ENCODE peak calls at places on chromosomes 12 and 14, in five cellular contexts. L is nephron progenitor cell, Z is activated B cell treated with CpG ODN at 0.5 μM for 24 hours, S is heart right ventricle, E is lower leg skin. N is an unnamed sample.
A peak's percentile ranks its signal among the peaks of the same experiment; 100 is the strongest.

GRCh38 chr12:112116232-112117060 is 7.9 kb upstream of the NAA25 start:
- DNase-seq in L (peak; percentile 61), Z (no peak), S (peak; percentile 82), E (peak; percentile 86), N (peak; percentile 26)

GRCh38 chr12:14597480-14597879 is 29.8 kb upstream of the PLBD1 start:
- DNase-seq in L (no peak), Z (no peak), S (no peak), E (no peak), N (no peak)

GRCh38 chr14:76773188-76773885 is 12.1 kb downstream of the VASH1 start:
- DNase-seq in L (no peak), Z (no peak), S (peak; percentile 75), E (peak; percentile 87), N (peak; percentile 57)

GRCh38 chr12:11651377-11651776 is 1.9 kb downstream of the ETV6 start:
- DNase-seq in L (no peak), Z (no peak), S (no peak), E (no peak), N (peak; percentile 13)

GRCh38 chr12:46387697-46388096 is 15.1 kb upstream of the SLC38A2 start:
- DNase-seq in L (no peak), Z (no peak), S (no peak), E (no peak), N (peak; percentile 74)

GRCh38 chr12:130240831-130241590 is 78.7 kb downstream of the FZD10 start:
- DNase-seq in L (no peak), Z (no peak), S (no peak), E (peak; percentile 76), N (no peak)

GRCh38 chr12:1348606-1349005 is 245.8 kb downstream of the FBXL14 start:
- DNase-seq in L (no peak), Z (no peak), S (no peak), E (no peak), N (no peak)

GRCh38 chr12:121530600-121531355 is 50.0 kb downstream of the KDM2B start:
- DNase-seq in L (no peak), Z (peak; percentile 43), S (peak; percentile 83), E (peak; percentile 93), N (peak; percentile 92)

GRCh38 chr14:54758041-54758440 is 144.6 kb downstream of the GCH1 start:
- DNase-seq in L (no peak), Z (no peak), S (no peak), E (no peak), N (no peak)

GRCh38 chr12:94435511-94435927 is 24.1 kb downstream of the CEP83 start:
- DNase-seq in L (no peak), Z (no peak), S (no peak), E (no peak), N (no peak)

GRCh38 chr12:70321182-70321581 is 44.9 kb upstream of the KCNMB4 start:
- DNase-seq in L (no peak), Z (no peak), S (no peak), E (no peak), N (no peak)

GRCh38 chr14:66443158-66443695 is 42.9 kb upstream of the CCDC196 start:
- DNase-seq in L (peak; percentile 10), Z (no peak), S (no peak), E (no peak), N (no peak)

GRCh38 chr14:100048786-100049185 is 16.4 kb upstream of the EVL start:
- DNase-seq in L (no peak), Z (no peak), S (no peak), E (no peak), N (peak; percentile 49)

GRCh38 chr12:12070674-12071661 is at the start of gene BCL2L14:
- DNase-seq in L (no peak), Z (no peak), S (no peak), E (no peak), N (peak; percentile 24)

GRCh38 chr12:1606021-1606622 is 11.7 kb upstream of the FBXL14 start:
- DNase-seq in L (peak; percentile 30), Z (peak; percentile 60), S (peak; percentile 90), E (peak; percentile 99), N (peak; percentile 85)

GRCh38 chr14:81268016-81268416 is 47.3 kb upstream of the GTF2A1 start:
- DNase-seq in L (no peak), Z (no peak), S (no peak), E (no peak), N (no peak)

GRCh38 chr12:54173066-54173726 is 15.6 kb downstream of the SMUG1 start:
- DNase-seq in L (peak; percentile 74), Z (no peak), S (no peak), E (peak; percentile 89), N (peak; percentile 51)

GRCh38 chr12:76018111-76018510 is 13.5 kb downstream of the PHLDA1 start:
- DNase-seq in L (no peak), Z (no peak), S (peak; percentile 72), E (no peak), N (no peak)

GRCh38 chr14:65496178-65496993 is 83.9 kb downstream of the FUT8 start:
- DNase-seq in L (no peak), Z (no peak), S (no peak), E (no peak), N (peak; percentile 21)

GRCh38 chr12:123152823-123153222 is 1.9 kb upstream of the PITPNM2 start:
- DNase-seq in L (no peak), Z (no peak), S (no peak), E (peak; percentile 3), N (peak; percentile 32)

GRCh38 chr14:54603362-54603761 is 36.4 kb downstream of the SAMD4A start:
- DNase-seq in L (no peak), Z (no peak), S (no peak), E (no peak), N (no peak)

GRCh38 chr12:112409064-112409905 is at the start of gene RPL6:
- DNase-seq in L (peak; percentile 61), Z (peak; percentile 70), S (peak; percentile 89), E (peak; percentile 93), N (peak; percentile 85)

GRCh38 chr12:108338915-108339657 is at the start of gene CMKLR1:
- DNase-seq in L (peak; percentile 49), Z (no peak), S (peak; percentile 65), E (peak; percentile 90), N (no peak)

GRCh38 chr12:125159687-125160086 is 94.5 kb downstream of the AACS start:
- DNase-seq in L (no peak), Z (no peak), S (no peak), E (no peak), N (no peak)

GRCh38 chr14:69056389-69056788 is 77.3 kb upstream of the ACTN1 start:
- DNase-seq in L (no peak), Z (no peak), S (no peak), E (no peak), N (peak; percentile 42)

GRCh38 chr12:96091833-96092232 is 56.4 kb upstream of the LTA4H start:
- DNase-seq in L (no peak), Z (no peak), S (no peak), E (no peak), N (no peak)
- TF ChIP-seq CTCF in L (no peak), Z (no peak), S (no peak), E (no peak), N (no peak)

DNA sequence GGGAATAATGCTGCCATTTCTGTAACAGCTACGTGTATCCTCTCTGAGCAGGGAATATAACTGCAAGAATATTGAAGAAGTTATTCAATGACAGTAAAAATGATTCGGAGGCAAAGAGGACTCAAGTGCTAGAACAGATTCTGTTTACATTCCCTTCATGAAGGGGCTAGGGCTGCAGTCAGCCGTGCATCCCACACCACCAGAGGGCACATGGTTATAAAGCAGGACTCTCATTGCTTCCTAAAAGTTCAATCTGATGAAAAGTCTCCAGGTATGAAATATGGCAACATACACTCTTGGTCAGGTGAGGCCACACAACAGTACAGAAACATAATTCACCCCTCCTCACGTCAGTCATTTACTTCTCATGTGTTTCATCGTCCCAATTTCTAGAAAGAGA is 34.0 kb downstream of the TCHP start:
- DNase-seq in L (no peak), Z (no peak), S (no peak), E (no peak), N (peak; percentile 49)
- TF ChIP-seq CTCF in L (peak; percentile 13), Z (no peak), S (peak; percentile 39), E (no peak), N (peak; percentile 42)

GRCh38 chr12:18549598-18549997 is 188.2 kb downstream of the PLCZ1 start:
- DNase-seq in L (no peak), Z (no peak), S (no peak), E (no peak), N (no peak)
- TF ChIP-seq CTCF in L (peak; percentile 20), Z (no peak), S (no peak), E (no peak), N (no peak)

GRCh38 chr14:30753452-30753851 is 120.9 kb upstream of the COCH start:
- DNase-seq in L (no peak), Z (no peak), S (no peak), E (no peak), N (no peak)

GRCh38 chr14:30754778-30755177 is 119.6 kb upstream of the COCH start:
- DNase-seq in L (no peak), Z (no peak), S (no peak), E (no peak), N (no peak)

GRCh38 chr14:30748343-30748742 is 126.0 kb upstream of the COCH start:
- DNase-seq in L (no peak), Z (no peak), S (no peak), E (no peak), N (no peak)

GRCh38 chr14:30756594-30756993 is 117.8 kb upstream of the COCH start:
- DNase-seq in L (no peak), Z (no peak), S (no peak), E (no peak), N (no peak)

GRCh38 chr14:30751646-30752416 is 122.5 kb upstream of the COCH start:
- DNase-seq in L (no peak), Z (no peak), S (no peak), E (no peak), N (peak; percentile 14)
- TF ChIP-seq CTCF in L (no peak), Z (no peak), S (no peak), E (no peak), N (no peak)

N was measured in activated CD8-positive, alpha-beta T cell treated with anti-CD3 and anti-CD28 coated beads for 36 hours.